ENCODE peak calls at places on chromosomes 5 and 9, in four cellular contexts. J is glutamatergic neuron; Q is T-helper 2 cell; H is stimulated activated CD4-positive, alpha-beta T cell treated with anti-CD3 and anti-CD28 coated beads, Interleukin-1b, Interleukin-23, amount 100 ng/mL, for 24 hours. E is an unnamed sample.

GRCh38 chr5:14995229-14995628 is 123.7 kb upstream of the ANKH start:
- DNase-seq in Q (no peak), H (no peak), J (no peak), E (no peak)

GRCh38 chr5:113020461-113021273 is 44.1 kb downstream of the DCP2 start:
- DNase-seq in J (no peak), Q (peak; percentile 92), H (no peak), E (no peak)

GRCh38 chr9:115133649-115134048 is 15.7 kb upstream of the TNC start:
- DNase-seq in Q (no peak), J (no peak), H (no peak), E (no peak)

GRCh38 chr9:128733256-128733655 is 9.3 kb upstream of the ZDHHC12 start:
- DNase-seq in Q (no peak), H (no peak), J (peak; percentile 88), E (peak; percentile 46)

GRCh38 chr5:40521108-40521785 is 158.5 kb upstream of the PTGER4 start:
- DNase-seq in Q (no peak), J (no peak), H (no peak), E (no peak)

GRCh38 chr9:92650839-92651621 is 18.9 kb downstream of the IPPK start:
- DNase-seq in Q (no peak), H (no peak), J (no peak), E (no peak)

GRCh38 chr9:70120834-70121510 is 77.3 kb downstream of the MAMDC2 start:
- DNase-seq in Q (no peak), J (no peak), H (no peak), E (no peak)

GRCh38 chr5:107451028-107451427 is 219.7 kb downstream of the EFNA5 start:
- DNase-seq in J (no peak), H (no peak), Q (no peak), E (no peak)

GRCh38 chr9:98521141-98521540 is 187.6 kb downstream of the GABBR2 start:
- DNase-seq in Q (no peak), J (no peak), H (no peak), E (no peak)

GRCh38 chr5:91443761-91444467 is 60.8 kb upstream of the ARRDC3 start:
- DNase-seq in J (no peak), H (no peak), Q (no peak), E (no peak)

GRCh38 chr9:3824589-3824988 is 298.8 kb upstream of the RFX3 start:
- DNase-seq in H (no peak), Q (no peak), J (no peak), E (no peak)

GRCh38 chr9:124574944-124575343 is 67.7 kb upstream of the NR5A1 start:
- DNase-seq in J (no peak), H (no peak), Q (no peak), E (no peak)

GRCh38 chr5:97458851-97459250 is 275.8 kb upstream of the RIOK2 start:
- DNase-seq in J (no peak), H (no peak), Q (no peak), E (no peak)

GRCh38 chr5:6868170-6868569 is 154.9 kb downstream of the TENT4A start:
- DNase-seq in J (no peak), Q (no peak), H (no peak), E (no peak)

GRCh38 chr5:1106385-1107166 is 5.3 kb downstream of the SLC12A7 start:
- DNase-seq in J (no peak), H (no peak), Q (no peak), E (no peak)

GRCh38 chr5:78492650-78493049 is 132.2 kb downstream of the SCAMP1 start:
- DNase-seq in Q (no peak), J (no peak), H (no peak), E (no peak)

GRCh38 chr5:129988453-129988852 is 84.2 kb downstream of the CHSY3 start:
- DNase-seq in H (no peak), Q (no peak), J (no peak), E (no peak)

GRCh38 chr9:74942801-74943200 is 9.9 kb downstream of the C9orf40 start:
- DNase-seq in H (peak; percentile 20), J (no peak), Q (peak; percentile 75), E (no peak)

GRCh38 chr9:90891656-90892055 is 90.0 kb downstream of the SYK start:
- DNase-seq in Q (no peak), J (no peak), H (no peak), E (no peak)

GRCh38 chr9:23826120-23826629 is at the start of gene ELAVL2:
- DNase-seq in J (peak; percentile 98), Q (peak; percentile 81), H (no peak), E (peak; percentile 74)

GRCh38 chr9:133635098-133635497 is 1.1 kb upstream of the DBH start:
- DNase-seq in H (no peak), Q (no peak), J (peak; percentile 53), E (no peak)

GRCh38 chr9:129809346-129809745 is 6.4 kb downstream of the TOR1B start:
- DNase-seq in H (no peak), Q (no peak), J (peak; percentile 35), E (no peak)

GRCh38 chr9:16336833-16337232 is 533.6 kb downstream of the BNC2 start:
- DNase-seq in Q (no peak), J (no peak), H (no peak), E (no peak)

E was measured in omental fat pad.